ENCODE peak calls at places on chromosomes 2 and 18, in four cellular contexts. N is neural progenitor cell, O is astrocyte, U is heart left ventricle. E is an unnamed sample.

GRCh38 chr2:127094509-127095366 is 12.2 kb downstream of the BIN1 start:
- DNase-seq in U (peak; percentile 52), O (peak; percentile 31), N (peak; percentile 51), E (peak; percentile 61)

GRCh38 chr2:51387235-51387634 is 355.3 kb upstream of the NRXN1 start:
- DNase-seq in U (no peak), N (no peak), O (peak; percentile 94), E (no peak)

GRCh38 chr2:56127773-56128170 is 56.0 kb upstream of the CCDC85A start:
- DNase-seq in O (no peak), N (no peak), U (no peak), E (no peak)

GRCh38 chr2:19860022-19860421 is 41.8 kb downstream of the TTC32 start:
- DNase-seq in U (peak; percentile 64), O (no peak), N (no peak), E (no peak)

GRCh38 chr2:13046557-13047165 is 329.9 kb downstream of the TRIB2 start:
- DNase-seq in N (no peak), O (no peak), U (no peak), E (no peak)

GRCh38 chr2:170848587-170848986 is 31.9 kb downstream of the GAD1 start:
- DNase-seq in O (peak; percentile 74), N (no peak), U (no peak), E (no peak)

GRCh38 chr2:106363788-106364187 is 104.4 kb downstream of the RGPD3 start:
- DNase-seq in O (no peak), N (no peak), U (no peak), E (no peak)

GRCh38 chr2:42337356-42337820 is 23.6 kb downstream of the COX7A2L start:
- DNase-seq in U (no peak), O (no peak), N (no peak), E (no peak)

GRCh38 chr2:164323978-164324377 is 297.3 kb downstream of the GRB14 start:
- DNase-seq in U (no peak), O (no peak), N (no peak), E (no peak)

GRCh38 chr2:189363559-189363958 is 77.7 kb upstream of the WDR75 start:
- DNase-seq in O (peak; percentile 73), U (no peak), N (no peak), E (no peak)

GRCh38 chr18:8426401-8426800 is 182.8 kb upstream of the RAB12 start:
- DNase-seq in O (no peak), N (peak; percentile 44), U (no peak), E (no peak)

GRCh38 chr2:215698566-215698965 is 262.7 kb upstream of the FN1 start:
- DNase-seq in N (no peak), U (no peak), O (peak; percentile 100), E (no peak)

GRCh38 chr2:69030791-69031190 is 17.8 kb downstream of the ANTXR1 start:
- DNase-seq in O (no peak), U (no peak), N (no peak), E (no peak)

GRCh38 chr2:152782171-152782570 is 63.8 kb downstream of the ARL6IP6 start:
- DNase-seq in O (no peak), N (no peak), U (no peak), E (no peak)

GRCh38 chr2:36485521-36485920 is 112.4 kb downstream of the FEZ2 start:
- DNase-seq in O (peak; percentile 88), U (no peak), N (no peak), E (no peak)

GRCh38 chr2:176001281-176001902 is 675 bp downstream of the LNPK start:
- DNase-seq in N (peak; percentile 72), O (peak; percentile 33), U (peak; percentile 58), E (peak; percentile 25)

GRCh38 chr18:79488311-79489047 is 92.7 kb downstream of the NFATC1 start:
- DNase-seq in O (no peak), U (peak; percentile 19), N (no peak), E (no peak)

GRCh38 chr2:121860033-121860810 is 104.8 kb downstream of the TSN start:
- DNase-seq in U (no peak), N (no peak), O (peak; percentile 30), E (no peak)

GRCh38 chr18:6591491-6591890 is 138.0 kb upstream of the ARHGAP28 start:
- DNase-seq in U (no peak), N (no peak), O (no peak), E (no peak)

GRCh38 chr2:149661844-149662243 is 74.3 kb upstream of the MMADHC start:
- DNase-seq in O (peak; percentile 79), N (no peak), U (no peak), E (peak; percentile 33)

GRCh38 chr2:211351998-211352397 is 795.6 kb downstream of the CPS1 start:
- DNase-seq in O (no peak), U (no peak), N (no peak), E (no peak)

GRCh38 chr2:211349031-211349430 is 792.6 kb downstream of the CPS1 start:
- DNase-seq in O (no peak), N (no peak), U (no peak), E (no peak)

GRCh38 chr2:211344289-211344688 is 787.9 kb downstream of the CPS1 start:
- DNase-seq in N (no peak), U (no peak), O (no peak), E (no peak)

GRCh38 chr2:211347328-211347727 is 790.9 kb downstream of the CPS1 start:
- DNase-seq in U (no peak), O (no peak), N (no peak), E (no peak)
- TF ChIP-seq CTCF in U (no peak), O (no peak), N (peak; percentile 42), E (no peak)

GRCh38 chr2:57597940-57598339 is 448.7 kb upstream of the VRK2 start:
- DNase-seq in N (no peak), U (no peak), O (no peak), E (no peak)
- H3K4me3 ChIP-seq in N (no peak overlapping the region), U (no peak overlapping the region), O (no peak overlapping the region), E (no peak overlapping the region)

GRCh38 chr2:59276033-59276432 is 1034.9 kb upstream of the FANCL start:
- DNase-seq in N (peak; percentile 46), U (no peak), O (no peak), E (no peak)
- TF ChIP-seq CTCF in N (peak; percentile 75), U (no peak), O (no peak), E (no peak)

GRCh38 chr2:24174851-24175277 is at the start of gene FAM228A:
- DNase-seq in U (no peak), O (no peak), N (no peak), E (no peak)
- H3K4me3 ChIP-seq in U (no peak within 1 kb of the TSS), O (no peak within 1 kb of the TSS), N (no peak within 1 kb of the TSS), E (no peak within 1 kb of the TSS)

GRCh38 chr2:30938196-30938595 is 130.9 kb upstream of the CAPN13 start:
- DNase-seq in U (no peak), N (no peak), O (no peak), E (no peak)

GRCh38 chr2:30947686-30948085 is 140.4 kb upstream of the CAPN13 start:
- DNase-seq in N (no peak), U (no peak), O (no peak), E (no peak)

GRCh38 chr2:30939354-30939753 is 132.1 kb upstream of the CAPN13 start:
- DNase-seq in O (no peak), N (no peak), U (no peak), E (no peak)

GRCh38 chr2:30940805-30941204 is 133.6 kb upstream of the CAPN13 start:
- DNase-seq in N (peak; percentile 8), O (no peak), U (no peak), E (no peak)

DNA sequence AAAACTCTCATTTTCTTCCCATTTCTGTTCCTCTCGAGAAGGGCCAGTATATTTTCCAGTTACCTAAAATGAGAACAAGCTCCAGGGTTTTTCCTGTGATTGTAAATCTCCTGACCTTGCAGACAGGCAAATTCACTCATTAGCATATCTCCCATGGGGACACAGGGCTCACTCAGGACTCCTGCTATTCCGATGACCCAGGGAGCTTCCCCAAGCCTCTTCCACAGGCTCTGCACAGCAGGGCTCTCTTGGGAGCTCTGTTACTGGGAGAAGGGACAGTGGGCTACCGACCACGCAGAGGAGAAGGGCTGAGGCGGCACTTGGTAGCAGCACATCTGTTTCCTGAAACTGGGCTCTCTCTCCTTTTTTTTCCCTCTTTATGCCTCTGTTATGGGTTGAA is 135.2 kb upstream of the CAPN13 start:
- DNase-seq in U (no peak), O (no peak), N (no peak), E (no peak)
- TF ChIP-seq CTCF in U (no peak), O (no peak), N (no peak), E (no peak)

DNA sequence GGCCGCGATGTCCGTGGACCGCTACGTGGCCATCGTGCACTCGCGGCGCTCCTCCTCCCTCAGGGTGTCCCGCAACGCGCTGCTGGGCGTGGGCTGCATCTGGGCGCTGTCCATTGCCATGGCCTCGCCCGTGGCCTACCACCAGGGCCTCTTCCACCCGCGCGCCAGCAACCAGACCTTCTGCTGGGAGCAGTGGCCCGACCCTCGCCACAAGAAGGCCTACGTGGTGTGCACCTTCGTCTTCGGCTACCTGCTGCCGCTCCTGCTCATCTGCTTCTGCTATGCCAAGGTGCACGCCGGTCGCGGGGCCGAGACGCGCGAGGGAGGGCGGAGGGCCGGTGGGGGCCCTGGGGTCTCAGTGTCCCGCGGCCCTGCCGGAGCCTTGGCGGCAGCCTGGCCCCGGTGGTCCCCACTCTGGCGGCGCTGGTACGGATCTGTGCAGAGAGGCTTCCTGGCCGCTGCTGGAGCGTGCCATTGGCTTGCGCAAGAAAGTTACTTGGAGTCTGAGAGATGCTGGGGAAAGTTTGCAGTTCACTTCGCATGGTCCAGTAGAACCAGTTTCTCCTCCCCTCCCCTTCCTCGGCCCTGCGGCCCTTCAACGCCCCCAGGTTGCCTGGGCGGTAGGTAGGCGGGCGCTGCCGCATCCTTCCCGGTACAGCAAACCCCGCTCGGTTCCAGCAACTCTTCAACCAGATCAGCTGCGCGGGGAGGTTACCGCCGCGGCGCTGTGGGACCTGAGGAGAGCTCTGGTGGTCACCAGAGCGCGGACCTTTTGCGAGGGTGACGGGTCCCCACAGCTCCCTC is 1.5 kb downstream of the GALR1 start:
- DNase-seq in O (no peak), U (no peak), N (peak; percentile 73), E (no peak)
- H3K4me3 ChIP-seq in O (no peak overlapping the region), U (no peak overlapping the region), N (peak overlapping the region; percentile 74), E (peak overlapping the region; percentile 39)